ENCODE peak calls at places on chromosome 18, in nine cellular contexts. S is HuH-7; D is choroid plexus epithelial cell; U is stimulated activated CD8-positive, alpha-beta memory T cell treated with anti-CD3 and anti-CD28 coated beads, Interleukin-7, amount 100 ng/mL, for 1 hour; E is RKO; X is HT1080; O is MV-4-11; T is coronary artery; M is NCI-H2171. C is an unnamed sample.

GRCh38 chr18:43950062-43950461 is 672.8 kb upstream of the SYT4 start:
- DNase-seq in S (no peak), D (no peak), U (no peak), E (no peak), X (no peak), O (no peak), T (no peak), M (no peak), C (no peak)

GRCh38 chr18:74862094-74862493 is 264.4 kb downstream of the ZNF407 start:
- DNase-seq in S (no peak), D (no peak), U (no peak), E (no peak), X (no peak), O (no peak), T (no peak), M (no peak), C (no peak)

GRCh38 chr18:2212846-2213245 is 358.5 kb downstream of the METTL4 start:
- DNase-seq in S (no peak), D (no peak), U (no peak), E (no peak), X (no peak), O (no peak), T (no peak), M (no peak), C (no peak)

GRCh38 chr18:77052297-77052645 is 80.3 kb downstream of the MBP start:
- DNase-seq in S (no peak), D (no peak), U (no peak), E (no peak), X (no peak), O (no peak), T (no peak), M (no peak), C (no peak)

GRCh38 chr18:74546007-74546406 is 11.7 kb downstream of the CNDP1 start:
- DNase-seq in S (no peak), D (no peak), U (no peak), E (no peak), X (no peak), O (no peak), T (no peak), M (no peak), C (no peak)

GRCh38 chr18:49813071-49813320 is 337 bp downstream of the ACAA2 start:
- DNase-seq in S (no peak), D (peak), U (no peak), E (peak), X (no peak), O (peak), T (no peak), M (no peak), C (peak)

GRCh38 chr18:8856769-8857393 is 151.5 kb downstream of the MTCL1 start:
- DNase-seq in S (no peak), D (no peak), U (no peak), E (no peak), X (no peak), O (no peak), T (no peak), M (no peak), C (no peak)

GRCh38 chr18:45198526-45198925 is 416.8 kb upstream of the SLC14A2 start:
- DNase-seq in S (no peak), D (no peak), U (no peak), E (no peak), X (no peak), O (no peak), T (no peak), M (no peak), C (no peak)

GRCh38 chr18:59300676-59301285 is 17.7 kb downstream of the CPLX4 start:
- DNase-seq in S (no peak), D (no peak), U (no peak), E (no peak), X (peak), O (no peak), T (no peak), M (no peak), C (peak)

GRCh38 chr18:74731097-74731496 is 133.4 kb downstream of the ZNF407 start:
- DNase-seq in S (no peak), D (peak), U (no peak), E (peak), X (peak), O (no peak), T (no peak), M (no peak), C (no peak)

GRCh38 chr18:35215026-35215425 is 25.8 kb upstream of the ZNF397 start:
- DNase-seq in S (no peak), D (no peak), U (no peak), E (no peak), X (no peak), O (no peak), T (no peak), M (no peak), C (no peak)

GRCh38 chr18:49757513-49758262 is 55.6 kb downstream of the ACAA2 start:
- DNase-seq in S (no peak), D (no peak), U (no peak), E (no peak), X (no peak), O (no peak), T (no peak), M (no peak), C (peak)

GRCh38 chr18:65298422-65298821 is 452.4 kb upstream of the CDH7 start:
- DNase-seq in S (no peak), D (no peak), U (no peak), E (no peak), X (peak), O (peak), T (no peak), M (no peak), C (no peak)